ENCODE peak calls at places on chromosome 21, in six cellular contexts. M is tibial nerve, B is aorta, Q is PC-9, K is suprapubic skin, X is right cardiac atrium. N is an unnamed sample.

GRCh38 chr21:41466024-41466820 is 40.2 kb downstream of the MX1 start:
- DNase-seq in M (no peak), B (no peak), Q (no peak), K (no peak), X (no peak), N (no peak)

GRCh38 chr21:25428537-25428936 is 178.7 kb downstream of the MRPL39 start:
- DNase-seq in M (no peak), B (no peak), Q (no peak), K (no peak), X (no peak), N (no peak)

GRCh38 chr21:14740692-14741091 is 194.6 kb upstream of the SAMSN1 start:
- DNase-seq in M (no peak), B (no peak), Q (no peak), K (no peak), X (no peak), N (no peak)

GRCh38 chr21:31132574-31133242 is 94.4 kb upstream of the KRTAP19-8 start:
- DNase-seq in M (no peak), B (no peak), Q (no peak), K (no peak), X (no peak), N (no peak)

GRCh38 chr21:26801524-26801923 is 43.7 kb downstream of the ADAMTS1 start:
- DNase-seq in M (no peak), B (no peak), Q (no peak), K (no peak), X (no peak), N (no peak)

GRCh38 chr21:36255650-36256047 is 64.3 kb upstream of the MORC3 start:
- DNase-seq in M (no peak), B (no peak), Q (no peak), K (no peak), X (no peak), N (no peak)

GRCh38 chr21:35051287-35051818 is 2.3 kb upstream of the RUNX1 start:
- DNase-seq in M (peak; percentile 38), B (peak; percentile 93), Q (peak; percentile 95), K (peak; percentile 91), X (peak; percentile 93), N (peak; percentile 86)

GRCh38 chr21:42251654-42252053 is 32.7 kb downstream of the ABCG1 start:
- DNase-seq in M (no peak), B (no peak), Q (no peak), K (no peak), X (no peak), N (no peak)

GRCh38 chr21:46424062-46424591 is 34.6 kb upstream of the DIP2A start:
- DNase-seq in M (no peak), B (no peak), Q (no peak), K (no peak), X (no peak), N (no peak)

GRCh38 chr21:25895565-25896205 is 160.9 kb downstream of the GABPA start:
- DNase-seq in M (no peak), B (no peak), Q (no peak), K (no peak), X (no peak), N (no peak)

GRCh38 chr21:43270800-43271261 is 102.0 kb downstream of the CRYAA start:
- DNase-seq in M (no peak), B (peak; percentile 45), Q (no peak), K (no peak), X (peak; percentile 44), N (no peak)

GRCh38 chr21:16454371-16454770 is 724.6 kb downstream of the USP25 start:
- DNase-seq in M (no peak), B (no peak), Q (no peak), K (no peak), X (no peak), N (no peak)

GRCh38 chr21:42980959-42981523 is 6.7 kb downstream of the PKNOX1 start:
- DNase-seq in M (no peak), B (no peak), Q (no peak), K (no peak), X (no peak), N (no peak)

GRCh38 chr21:20902998-20903397 is 95.2 kb upstream of the NCAM2 start:
- DNase-seq in M (no peak), B (no peak), Q (no peak), K (no peak), X (no peak), N (no peak)

GRCh38 chr21:16302851-16303282 is 573.1 kb downstream of the USP25 start:
- DNase-seq in M (no peak), B (peak; percentile 35), Q (no peak), K (no peak), X (peak; percentile 63), N (peak; percentile 79)

DNA sequence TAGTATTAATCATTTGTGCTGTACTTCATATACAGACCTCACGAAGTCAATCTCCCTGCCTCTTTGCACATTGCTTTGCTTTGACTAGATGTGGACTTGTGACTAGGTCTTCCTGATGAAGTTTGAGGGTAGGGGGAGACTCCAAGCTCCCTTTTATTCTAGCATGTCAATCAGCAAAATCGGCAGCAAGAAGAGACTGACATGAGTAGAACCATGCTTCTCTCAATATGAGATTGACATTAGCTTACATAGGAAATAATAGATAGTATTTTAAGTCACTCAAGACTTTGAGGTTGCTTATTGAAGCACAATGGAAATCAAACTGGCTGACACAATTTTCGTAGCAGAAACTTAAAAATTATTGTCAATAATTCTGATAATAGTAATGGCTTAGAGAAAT is 866.4 kb upstream of the ADAMTS5 start:
- DNase-seq in M (no peak), B (no peak), Q (no peak), K (no peak), X (no peak), N (no peak)
- H3K4me3 ChIP-seq in M (no peak overlapping the region), B (no peak overlapping the region), Q (no peak overlapping the region), K (no peak overlapping the region), X (no peak overlapping the region), N (no peak overlapping the region)

GRCh38 chr21:38900499-38900898 is 94.8 kb downstream of the ETS2 start:
- DNase-seq in M (no peak), B (no peak), Q (no peak), K (no peak), X (no peak), N (no peak)

GRCh38 chr21:38899277-38899947 is 93.7 kb downstream of the ETS2 start:
- DNase-seq in M (no peak), B (no peak), Q (no peak), K (no peak), X (no peak), N (no peak)

GRCh38 chr21:38898422-38899098 is 92.8 kb downstream of the ETS2 start:
- DNase-seq in M (no peak), B (no peak), Q (no peak), K (no peak), X (no peak), N (no peak)

GRCh38 chr21:38894899-38895298 is 89.2 kb downstream of the ETS2 start:
- DNase-seq in M (no peak), B (no peak), Q (no peak), K (no peak), X (no peak), N (no peak)

GRCh38 chr21:38897532-38898421 is 92.0 kb downstream of the ETS2 start:
- DNase-seq in M (no peak), B (no peak), Q (no peak), K (no peak), X (no peak), N (no peak)
- H3K27ac ChIP-seq in M (no peak overlapping the region), B (no peak overlapping the region), Q (no peak overlapping the region), K (no peak overlapping the region), X (no peak overlapping the region), N (no peak overlapping the region)

DNA sequence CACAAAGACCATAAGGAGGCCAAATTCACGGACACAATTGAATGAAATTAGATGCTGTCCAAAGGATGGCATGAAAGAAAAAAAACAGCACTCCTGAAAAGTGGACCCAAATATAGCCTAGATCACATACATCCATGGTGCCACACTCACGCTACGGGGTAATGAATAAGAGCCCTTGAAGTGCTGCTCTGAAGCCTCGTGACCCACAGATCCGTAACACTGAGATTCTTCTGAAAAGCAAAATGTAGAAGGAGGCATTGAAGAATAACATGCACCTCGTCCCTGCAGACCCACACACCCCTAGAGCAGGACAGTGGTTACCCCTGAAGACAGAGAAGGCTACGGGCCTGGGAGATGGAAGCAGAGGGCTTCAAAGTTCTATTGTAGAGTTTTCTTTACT is 3.9 kb upstream of the ITGB2 start:
- DNase-seq in M (no peak), B (no peak), Q (no peak), K (no peak), X (no peak), N (no peak)
- H3K4me3 ChIP-seq in M (no peak overlapping the region), B (no peak overlapping the region), Q (no peak overlapping the region), K (no peak overlapping the region), X (no peak overlapping the region), N (no peak overlapping the region)

DNA sequence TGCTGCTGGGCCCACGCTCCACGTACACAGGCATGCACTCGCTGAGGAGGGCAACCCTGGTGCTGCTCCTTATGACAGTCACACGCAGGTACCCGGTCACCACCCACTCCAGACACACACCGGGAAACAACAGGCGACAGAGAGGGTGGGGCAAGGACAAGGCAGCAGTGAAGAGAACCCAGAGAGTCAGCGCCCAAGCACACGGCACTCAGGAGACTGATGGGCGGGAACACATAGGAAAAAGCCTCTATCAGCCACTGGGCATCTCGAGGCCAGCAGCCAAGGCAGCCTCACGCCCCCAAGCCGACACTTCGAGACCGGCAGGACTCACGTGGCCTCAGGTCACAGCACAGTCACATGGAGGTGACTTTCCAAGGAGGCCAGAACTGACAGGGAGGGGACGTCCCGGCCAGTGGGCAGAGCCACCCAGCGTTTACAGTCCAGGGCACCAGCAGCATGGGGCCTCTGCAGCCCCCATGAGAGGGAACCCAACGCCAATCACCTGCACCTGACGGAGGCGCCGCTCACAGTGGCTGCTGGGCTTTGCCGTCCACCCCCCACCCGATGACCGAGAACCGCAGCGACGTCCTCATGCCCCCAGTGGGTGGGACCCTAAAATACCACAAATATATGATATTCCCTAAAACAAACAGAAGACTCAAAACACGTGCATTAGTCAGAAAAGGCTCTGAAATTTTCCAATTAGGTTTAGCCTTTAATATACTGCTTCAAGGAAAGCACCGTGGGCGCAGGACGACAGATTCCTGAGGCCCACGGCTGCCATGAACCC is 19.7 kb downstream of the PTTG1IP start:
- DNase-seq in M (no peak), B (peak; percentile 42), Q (no peak), K (no peak), X (peak; percentile 82), N (no peak)
- H3K27ac ChIP-seq in M (no peak overlapping the region), B (no peak overlapping the region), Q (no peak overlapping the region), K (no peak overlapping the region), X (peak overlapping the region; percentile 61), N (no peak overlapping the region)

DNA sequence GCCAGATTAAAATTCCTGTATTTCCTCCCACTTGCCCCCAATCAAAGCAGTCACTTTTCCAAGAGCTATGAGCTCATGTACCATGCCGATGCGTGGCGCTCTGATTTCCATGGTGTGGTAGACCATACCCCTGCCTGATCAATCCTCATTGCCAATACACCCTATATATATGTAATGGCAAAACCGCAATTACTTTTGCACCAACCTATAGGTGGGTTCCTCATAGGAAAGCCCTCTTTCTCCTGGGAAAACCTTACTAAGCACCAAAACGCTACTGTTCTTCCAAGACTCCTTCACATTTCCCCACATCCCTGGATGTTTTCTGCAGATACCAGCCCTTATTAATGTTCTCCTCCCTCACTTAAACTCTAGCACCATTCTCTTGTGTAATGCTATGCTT is 11.0 kb downstream of the KCNJ6 start:
- DNase-seq in M (no peak), B (no peak), Q (no peak), K (no peak), X (no peak), N (no peak)
- H3K4me3 ChIP-seq in M (no peak overlapping the region), B (no peak overlapping the region), Q (no peak overlapping the region), K (no peak overlapping the region), X (no peak overlapping the region), N (no peak overlapping the region)

GRCh38 chr21:17859661-17860060 is 40.5 kb upstream of the C21orf91 start:
- DNase-seq in M (no peak), B (no peak), Q (no peak), K (no peak), X (no peak), N (no peak)
- H3K27ac ChIP-seq in M (no peak overlapping the region), B (no peak overlapping the region), Q (no peak overlapping the region), K (no peak overlapping the region), X (no peak overlapping the region), N (no peak overlapping the region)